ENCODE peak calls at places on chromosome 16, in four cellular contexts. One of them, this sample, is unnamed.
A peak's percentile ranks its signal among the peaks of the same experiment; 100 is the strongest.

GRCh38 chr16:9256196-9256595 is 164.8 kb downstream of the HAPSTR1 start:
- DNase-seq in CD4-positive, alpha-beta memory T cell: no peak
- DNase-seq in upper lobe of right lung: no peak
- DNase-seq in cardiac muscle cell: peak; percentile 43
- DNase-seq in this sample: peak; percentile 71

GRCh38 chr16:85387171-85387507 is 226.0 kb upstream of the GSE1 start:
- DNase-seq in CD4-positive, alpha-beta memory T cell: no peak
- DNase-seq in upper lobe of right lung: peak; percentile 51
- DNase-seq in cardiac muscle cell: no peak
- DNase-seq in this sample: no peak

GRCh38 chr16:69326172-69326873 is 4.1 kb downstream of the PDF start:
- DNase-seq in CD4-positive, alpha-beta memory T cell: no peak
- DNase-seq in upper lobe of right lung: no peak
- DNase-seq in cardiac muscle cell: no peak
- DNase-seq in this sample: no peak

GRCh38 chr16:2919511-2920255 is 8.0 kb downstream of the FLYWCH1 start:
- DNase-seq in CD4-positive, alpha-beta memory T cell: peak; percentile 47
- DNase-seq in upper lobe of right lung: no peak
- DNase-seq in cardiac muscle cell: peak; percentile 68
- DNase-seq in this sample: peak; percentile 81

GRCh38 chr16:10220942-10221341 is 38.7 kb upstream of the GRIN2A start:
- DNase-seq in CD4-positive, alpha-beta memory T cell: no peak
- DNase-seq in upper lobe of right lung: no peak
- DNase-seq in cardiac muscle cell: no peak
- DNase-seq in this sample: no peak

GRCh38 chr16:4495766-4496165 is 19.6 kb downstream of the HMOX2 start:
- DNase-seq in CD4-positive, alpha-beta memory T cell: no peak
- DNase-seq in upper lobe of right lung: no peak
- DNase-seq in cardiac muscle cell: no peak
- DNase-seq in this sample: no peak

GRCh38 chr16:53545433-53545832 is 42.4 kb upstream of the AKTIP start:
- DNase-seq in CD4-positive, alpha-beta memory T cell: peak; percentile 64
- DNase-seq in upper lobe of right lung: no peak
- DNase-seq in cardiac muscle cell: no peak
- DNase-seq in this sample: no peak

GRCh38 chr16:15829460-15829859 is 27.4 kb downstream of the MYH11 start:
- DNase-seq in CD4-positive, alpha-beta memory T cell: no peak
- DNase-seq in upper lobe of right lung: peak; percentile 65
- DNase-seq in cardiac muscle cell: peak; percentile 45
- DNase-seq in this sample: peak; percentile 45

GRCh38 chr16:68486671-68487495 is 38.6 kb upstream of the SMPD3 start:
- DNase-seq in CD4-positive, alpha-beta memory T cell: no peak
- DNase-seq in upper lobe of right lung: no peak
- DNase-seq in cardiac muscle cell: no peak
- DNase-seq in this sample: no peak

GRCh38 chr16:15034266-15035162 is 21.4 kb downstream of the NTAN1 start:
- DNase-seq in CD4-positive, alpha-beta memory T cell: no peak
- DNase-seq in upper lobe of right lung: peak; percentile 58
- DNase-seq in cardiac muscle cell: no peak
- DNase-seq in this sample: no peak

GRCh38 chr16:19071811-19072777 is 4.7 kb downstream of the COQ7 start:
- DNase-seq in CD4-positive, alpha-beta memory T cell: peak; percentile 57
- DNase-seq in upper lobe of right lung: peak; percentile 72
- DNase-seq in cardiac muscle cell: peak; percentile 56
- DNase-seq in this sample: peak; percentile 62

GRCh38 chr16:963913-964695 is 6.7 kb downstream of the LMF1 start:
- DNase-seq in CD4-positive, alpha-beta memory T cell: no peak
- DNase-seq in upper lobe of right lung: no peak
- DNase-seq in cardiac muscle cell: no peak
- DNase-seq in this sample: no peak
- H3K4me3 ChIP-seq in CD4-positive, alpha-beta memory T cell: peak overlapping the region; percentile 36
- H3K4me3 ChIP-seq in upper lobe of right lung: peak overlapping the region; percentile 30
- H3K4me3 ChIP-seq in cardiac muscle cell: no peak overlapping the region
- H3K4me3 ChIP-seq in this sample: no peak overlapping the region

GRCh38 chr16:31219154-31219741 is 2.3 kb upstream of the PYDC1 start:
- DNase-seq in CD4-positive, alpha-beta memory T cell: no peak
- DNase-seq in upper lobe of right lung: no peak
- DNase-seq in cardiac muscle cell: no peak
- DNase-seq in this sample: peak; percentile 43

GRCh38 chr16:31215287-31216115 is 1.4 kb downstream of the PYDC1 start:
- DNase-seq in CD4-positive, alpha-beta memory T cell: peak; percentile 58
- DNase-seq in upper lobe of right lung: peak; percentile 82
- DNase-seq in cardiac muscle cell: peak; percentile 84
- DNase-seq in this sample: peak; percentile 99

GRCh38 chr16:31216116-31216469 is 842 bp downstream of the PYDC1 start:
- DNase-seq in CD4-positive, alpha-beta memory T cell: no peak
- DNase-seq in upper lobe of right lung: no peak
- DNase-seq in cardiac muscle cell: no peak
- DNase-seq in this sample: no peak

GRCh38 chr16:31214705-31215286 is 877 bp downstream of the TRIM72 start:
- DNase-seq in CD4-positive, alpha-beta memory T cell: no peak
- DNase-seq in upper lobe of right lung: no peak
- DNase-seq in cardiac muscle cell: no peak
- DNase-seq in this sample: peak; percentile 89

GRCh38 chr16:31216552-31217530 is at the start of gene PYDC1:
- DNase-seq in CD4-positive, alpha-beta memory T cell: no peak
- DNase-seq in upper lobe of right lung: no peak
- DNase-seq in cardiac muscle cell: no peak
- DNase-seq in this sample: peak; percentile 86
- H3K27me3 ChIP-seq in CD4-positive, alpha-beta memory T cell: peaks cover 26% of the 10 kb centered on the region
- H3K27me3 ChIP-seq in upper lobe of right lung: peaks cover 58% of the 10 kb centered on the region
- H3K27me3 ChIP-seq in cardiac muscle cell: peaks cover 70% of the 10 kb centered on the region
- H3K27me3 ChIP-seq in this sample: peaks cover 48% of the 10 kb centered on the region

GRCh38 chr16:82612263-82612662 is 14.5 kb upstream of the CDH13 start:
- DNase-seq in CD4-positive, alpha-beta memory T cell: no peak
- DNase-seq in upper lobe of right lung: no peak
- DNase-seq in cardiac muscle cell: no peak
- DNase-seq in this sample: no peak
- H3K36me3 ChIP-seq in CD4-positive, alpha-beta memory T cell: no peaks in the 10 kb centered on the region
- H3K36me3 ChIP-seq in upper lobe of right lung: no peaks in the 10 kb centered on the region
- H3K36me3 ChIP-seq in cardiac muscle cell: no peaks in the 10 kb centered on the region
- H3K36me3 ChIP-seq in this sample: no peaks in the 10 kb centered on the region

GRCh38 chr16:28880955-28881354 is 2.7 kb downstream of the ATP2A1 start:
- DNase-seq in CD4-positive, alpha-beta memory T cell: no peak
- DNase-seq in upper lobe of right lung: no peak
- DNase-seq in cardiac muscle cell: no peak
- DNase-seq in this sample: no peak
- H3K4me3 ChIP-seq in CD4-positive, alpha-beta memory T cell: no peak overlapping the region
- H3K4me3 ChIP-seq in upper lobe of right lung: no peak overlapping the region
- H3K4me3 ChIP-seq in cardiac muscle cell: no peak overlapping the region
- H3K4me3 ChIP-seq in this sample: no peak overlapping the region

This sample was measured in H7.